ENCODE peak calls at places on chromosomes 7 and 10, in ten cellular contexts. T, K, E, B, O, I, D, Q, F and Z are unnamed samples.

GRCh38 chr7:18313970-18314369 is 181.6 kb upstream of the HDAC9 start:
- DNase-seq in T (no peak), K (no peak), E (no peak), B (no peak), O (no peak), I (peak; percentile 19), D (no peak), Q (no peak), F (no peak), Z (no peak)

GRCh38 chr10:49827297-49827696 is 65.2 kb upstream of the OGDHL start:
- DNase-seq in T (no peak), K (no peak), E (no peak), B (no peak), O (no peak), I (no peak), D (no peak), Q (no peak), F (no peak), Z (no peak)

GRCh38 chr7:74542558-74543117 is 88.9 kb downstream of the GTF2IRD1 start:
- DNase-seq in T (no peak), K (peak; percentile 46), E (no peak), B (no peak), O (peak; percentile 43), I (no peak), D (no peak), Q (no peak), F (peak; percentile 34), Z (no peak)

GRCh38 chr7:38368191-38368605 is 94.8 kb upstream of the TARP start:
- DNase-seq in T (peak; percentile 49), K (no peak), E (peak; percentile 66), B (peak; percentile 70), O (peak; percentile 62), I (peak; percentile 80), D (peak; percentile 55), Q (peak; percentile 50), F (peak; percentile 50), Z (peak; percentile 78)

GRCh38 chr10:72328045-72328828 is 26.5 kb downstream of the DNAJB12 start:
- DNase-seq in T (peak; percentile 72), K (no peak), E (no peak), B (peak; percentile 72), O (peak; percentile 77), I (peak; percentile 65), D (peak; percentile 79), Q (no peak), F (peak; percentile 82), Z (no peak)

GRCh38 chr7:155184923-155185322 is 112.8 kb upstream of the INSIG1 start:
- DNase-seq in T (no peak), K (no peak), E (no peak), B (no peak), O (no peak), I (no peak), D (no peak), Q (no peak), F (no peak), Z (no peak)

GRCh38 chr7:127776776-127777390 is 124.9 kb downstream of the SND1 start:
- DNase-seq in T (no peak), K (no peak), E (no peak), B (no peak), O (no peak), I (no peak), D (no peak), Q (no peak), F (no peak), Z (no peak)

GRCh38 chr10:32618482-32618881 is 172.5 kb downstream of the CCDC7 start:
- DNase-seq in T (no peak), K (no peak), E (no peak), B (no peak), O (no peak), I (no peak), D (no peak), Q (no peak), F (no peak), Z (no peak)

GRCh38 chr10:93352638-93353383 is 129.3 kb downstream of the MYOF start:
- DNase-seq in T (no peak), K (no peak), E (peak; percentile 46), B (no peak), O (no peak), I (peak; percentile 60), D (no peak), Q (no peak), F (no peak), Z (no peak)

GRCh38 chr7:30135271-30135550 is 425 bp downstream of the MTURN start:
- DNase-seq in T (no peak), K (no peak), E (no peak), B (no peak), O (no peak), I (no peak), D (no peak), Q (no peak), F (no peak), Z (no peak)

GRCh38 chr10:132631348-132631735 is 93.8 kb downstream of the INPP5A start:
- DNase-seq in T (peak; percentile 82), K (peak; percentile 27), E (no peak), B (peak; percentile 45), O (peak; percentile 88), I (no peak), D (peak; percentile 87), Q (no peak), F (peak; percentile 74), Z (no peak)

GRCh38 chr10:11141571-11142091 is 124.0 kb downstream of the CELF2 start:
- DNase-seq in T (no peak), K (no peak), E (no peak), B (peak; percentile 75), O (no peak), I (no peak), D (no peak), Q (no peak), F (peak; percentile 64), Z (no peak)

GRCh38 chr7:99876491-99876890 is 342 bp downstream of the OR2AE1 start:
- DNase-seq in T (no peak), K (no peak), E (no peak), B (no peak), O (no peak), I (no peak), D (no peak), Q (no peak), F (no peak), Z (no peak)

GRCh38 chr10:110007171-110007700 is 548 bp upstream of the ADD3 start:
- DNase-seq in T (peak; percentile 52), K (no peak), E (no peak), B (no peak), O (no peak), I (no peak), D (no peak), Q (no peak), F (no peak), Z (no peak)

GRCh38 chr7:56495165-56495564 is 378.9 kb upstream of the NUPR2 start:
- DNase-seq in T (no peak), K (no peak), E (no peak), B (no peak), O (no peak), I (no peak), D (no peak), Q (no peak), F (no peak), Z (no peak)
- H3K9me3 ChIP-seq in T (peaks cover 57% of the 10 kb centered on the region), K (peaks cover 49% of the 10 kb centered on the region), E (peaks cover 7% of the 10 kb centered on the region), B (peaks cover 3% of the 10 kb centered on the region), O (peaks cover 4% of the 10 kb centered on the region), I (no peaks in the 10 kb centered on the region), D (no peaks in the 10 kb centered on the region), Q (no peaks in the 10 kb centered on the region), F (no peaks in the 10 kb centered on the region), Z (peaks cover 4% of the 10 kb centered on the region)

GRCh38 chr10:44393051-44393630 is 8.2 kb upstream of the CXCL12 start:
- DNase-seq in T (no peak), K (no peak), E (no peak), B (peak; percentile 44), O (no peak), I (no peak), D (no peak), Q (no peak), F (no peak), Z (no peak)
- H3K9me3 ChIP-seq in T (no peaks in the 10 kb centered on the region), K (no peaks in the 10 kb centered on the region), E (no peaks in the 10 kb centered on the region), B (no peaks in the 10 kb centered on the region), O (no peaks in the 10 kb centered on the region), I (no peaks in the 10 kb centered on the region), D (no peaks in the 10 kb centered on the region), Q (no peaks in the 10 kb centered on the region), F (no peaks in the 10 kb centered on the region), Z (no peaks in the 10 kb centered on the region)

DNA sequence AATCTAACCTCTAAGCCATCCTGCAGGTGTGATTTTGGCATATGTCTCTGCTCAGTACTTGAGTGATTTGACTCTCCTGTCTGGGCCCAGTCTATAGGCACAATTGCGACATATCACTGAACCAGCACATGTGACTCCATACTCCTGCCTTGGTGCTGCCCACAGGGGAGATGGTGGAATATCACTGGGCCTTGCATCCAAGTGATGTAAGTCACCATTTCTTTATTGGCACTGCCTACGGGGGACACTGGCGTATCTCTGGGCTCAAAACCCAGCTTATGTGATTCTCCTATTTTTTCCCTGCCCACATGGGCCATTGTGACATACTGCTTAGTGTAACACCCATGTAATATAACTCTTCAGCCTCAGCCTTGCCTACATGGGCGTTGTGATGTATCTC is 48.1 kb upstream of the ZNF680 start:
- DNase-seq in T (no peak), K (no peak), E (no peak), B (no peak), O (no peak), I (no peak), D (no peak), Q (no peak), F (no peak), Z (no peak)
- H3K9me3 ChIP-seq in T (no peaks in the 10 kb centered on the region), K (no peaks in the 10 kb centered on the region), E (no peaks in the 10 kb centered on the region), B (no peaks in the 10 kb centered on the region), O (no peaks in the 10 kb centered on the region), I (no peaks in the 10 kb centered on the region), D (no peaks in the 10 kb centered on the region), Q (no peaks in the 10 kb centered on the region), F (no peaks in the 10 kb centered on the region), Z (no peaks in the 10 kb centered on the region)

GRCh38 chr7:158034571-158034970 is 553.1 kb downstream of the PTPRN2 start:
- DNase-seq in T (no peak), K (no peak), E (no peak), B (no peak), O (no peak), I (no peak), D (no peak), Q (no peak), F (no peak), Z (no peak)
- H3K9me3 ChIP-seq in T (peaks cover 14% of the 10 kb centered on the region), K (peaks cover 7% of the 10 kb centered on the region), E (peaks cover 4% of the 10 kb centered on the region), B (peaks cover 6% of the 10 kb centered on the region), O (peaks cover 12% of the 10 kb centered on the region), I (peaks cover 9% of the 10 kb centered on the region), D (no peaks in the 10 kb centered on the region), Q (peaks cover 6% of the 10 kb centered on the region), F (no peaks in the 10 kb centered on the region), Z (no peaks in the 10 kb centered on the region)

GRCh38 chr7:112448891-112449290 is 1.4 kb upstream of the IFRD1 start:
- DNase-seq in T (no peak), K (no peak), E (no peak), B (no peak), O (no peak), I (peak; percentile 19), D (no peak), Q (no peak), F (no peak), Z (no peak)
- H3K9me3 ChIP-seq in T (no peaks in the 10 kb centered on the region), K (no peaks in the 10 kb centered on the region), E (no peaks in the 10 kb centered on the region), B (no peaks in the 10 kb centered on the region), O (no peaks in the 10 kb centered on the region), I (no peaks in the 10 kb centered on the region), D (no peaks in the 10 kb centered on the region), Q (no peaks in the 10 kb centered on the region), F (no peaks in the 10 kb centered on the region), Z (no peaks in the 10 kb centered on the region)